ENCODE peak calls at places on chromosomes 5 and 9, in ten cellular contexts. P is A549, Y is AG09309, G is fibroblast of villous mesenchyme, X is left ventricle myocardium inferior, H is foreskin fibroblast, K is DND-41, B is thoracic aorta, D is GM20000, Q is astrocyte of the spinal cord. E is an unnamed sample.

GRCh38 chr5:111271885-111272284 is 47.7 kb downstream of the CAMK4 start:
- DNase-seq in P (no peak), B (no peak), H (no peak), D (no peak), Y (no peak), G (no peak), X (no peak), Q (no peak), K (no peak), E (no peak)

GRCh38 chr5:83377131-83377865 is 94.2 kb upstream of the VCAN start:
- DNase-seq in D (no peak), Q (peak), X (no peak), H (peak), P (no peak), G (peak), Y (peak), K (no peak), B (no peak), E (no peak)

GRCh38 chr5:80466669-80467485 is 21.0 kb upstream of the FAM151B start:
- DNase-seq in H (peak), X (no peak), B (no peak), K (no peak), Y (peak), Q (peak), G (peak), P (peak), D (no peak), E (no peak)

GRCh38 chr9:126569036-126569435 is 44.7 kb upstream of the LMX1B start:
- DNase-seq in B (no peak), Q (peak), Y (no peak), D (no peak), G (peak), H (peak), P (peak), K (no peak), X (no peak), E (peak)

GRCh38 chr9:13049223-13049622 is 230.3 kb downstream of the MPDZ start:
- DNase-seq in H (peak), K (no peak), G (no peak), B (no peak), D (no peak), X (no peak), Y (no peak), P (no peak), Q (peak), E (no peak)

GRCh38 chr5:1944408-1944807 is 61.7 kb upstream of the IRX4 start:
- DNase-seq in B (no peak), Q (no peak), G (no peak), K (no peak), X (no peak), Y (no peak), D (no peak), H (no peak), P (no peak), E (no peak)

GRCh38 chr9:136077491-136077890 is 17.6 kb downstream of the NACC2 start:
- DNase-seq in B (no peak), Q (no peak), G (no peak), K (no peak), H (no peak), Y (no peak), P (no peak), D (no peak), X (no peak), E (no peak)

GRCh38 chr5:72494700-72495124 is 12.5 kb downstream of the ZNF366 start:
- DNase-seq in G (peak), Y (peak), Q (no peak), H (peak), X (no peak), B (no peak), K (no peak), D (no peak), P (no peak), E (no peak)

GRCh38 chr9:36018755-36019720 is 17.7 kb upstream of the RECK start:
- DNase-seq in Q (no peak), H (peak), X (no peak), G (peak), Y (no peak), K (no peak), P (no peak), B (no peak), D (no peak), E (no peak)

GRCh38 chr5:14090290-14090689 is 52.9 kb upstream of the TRIO start:
- DNase-seq in Q (no peak), Y (no peak), H (no peak), X (no peak), K (no peak), P (no peak), D (no peak), G (no peak), B (no peak), E (no peak)

GRCh38 chr5:180591249-180591887 is at the start of gene SCGB3A1:
- DNase-seq in G (no peak), X (no peak), P (no peak), H (no peak), Y (no peak), Q (no peak), D (peak), K (no peak), B (no peak), E (no peak)

GRCh38 chr5:141510850-141511718 is 22.2 kb downstream of the PCDHGC5 start:
- DNase-seq in G (no peak), Y (no peak), D (peak), X (no peak), H (no peak), P (no peak), K (no peak), B (no peak), Q (no peak), E (no peak)

GRCh38 chr5:124059200-124059599 is 547.2 kb downstream of the CSNK1G3 start:
- DNase-seq in H (peak), D (no peak), Q (no peak), Y (no peak), X (no peak), G (no peak), B (no peak), P (no peak), K (no peak), E (peak)

GRCh38 chr9:71647094-71647591 is 121.2 kb downstream of the CEMIP2 start:
- DNase-seq in X (peak), P (peak), G (peak), Q (peak), K (peak), B (peak), H (peak), Y (peak), D (no peak), E (peak)

GRCh38 chr5:91373600-91373999 is 9.5 kb downstream of the ARRDC3 start:
- DNase-seq in K (no peak), P (no peak), D (no peak), Y (no peak), G (no peak), Q (no peak), B (no peak), H (no peak), X (no peak), E (no peak)

GRCh38 chr5:95352686-95353085 is 38.5 kb upstream of the FAM81B start:
- DNase-seq in Y (no peak), K (no peak), X (no peak), H (no peak), B (no peak), G (peak), P (no peak), Q (no peak), D (no peak), E (no peak)

GRCh38 chr9:99419099-99419498 is 197.0 kb downstream of the SEC61B start:
- DNase-seq in Y (peak), P (no peak), X (no peak), B (no peak), H (peak), D (no peak), G (peak), K (no peak), Q (no peak), E (no peak)

GRCh38 chr5:174724484-174725260 is at the start of gene MSX2:
- DNase-seq in B (no peak), Q (peak), H (peak), Y (peak), P (peak), D (no peak), K (no peak), X (peak), G (peak), E (peak)

GRCh38 chr9:73093016-73093739 is 58.5 kb upstream of the ANXA1 start:
- DNase-seq in Y (no peak), H (no peak), D (no peak), P (no peak), B (no peak), K (no peak), G (no peak), X (no peak), Q (no peak), E (no peak)

GRCh38 chr5:72497823-72498222 is 9.4 kb downstream of the ZNF366 start:
- DNase-seq in B (no peak), Y (no peak), K (no peak), D (no peak), P (no peak), Q (no peak), X (no peak), H (no peak), G (peak), E (no peak)

GRCh38 chr5:126777257-126777973 is 479 bp downstream of the LMNB1 start:
- DNase-seq in D (peak), P (peak), H (peak), K (peak), G (peak), Q (peak), X (peak), B (no peak), Y (no peak), E (no peak)

GRCh38 chr5:77935516-77936364 is 159.6 kb upstream of the TBCA start:
- DNase-seq in B (no peak), Q (no peak), H (peak), P (no peak), G (no peak), K (peak), X (no peak), Y (peak), D (no peak), E (no peak)

GRCh38 chr9:130201974-130202373 is 29.8 kb downstream of the NCS1 start:
- DNase-seq in Y (no peak), H (no peak), K (no peak), G (no peak), B (no peak), D (no peak), Q (no peak), X (no peak), P (no peak), E (no peak)

GRCh38 chr5:53956632-53957031 is 353.7 kb downstream of the ARL15 start:
- DNase-seq in H (no peak), D (no peak), X (no peak), B (no peak), K (no peak), Y (no peak), G (no peak), Q (no peak), P (no peak), E (no peak)

GRCh38 chr9:134365115-134365596 is 38.9 kb downstream of the RXRA start:
- DNase-seq in Y (no peak), D (no peak), H (no peak), Q (no peak), K (no peak), G (no peak), P (no peak), X (no peak), B (no peak), E (no peak)

GRCh38 chr9:95027914-95028854 is 289.3 kb downstream of the FANCC start:
- DNase-seq in H (no peak), Y (no peak), Q (no peak), X (no peak), B (no peak), G (no peak), P (peak), K (no peak), D (no peak), E (no peak)

GRCh38 chr5:95382843-95383242 is 8.3 kb upstream of the FAM81B start:
- DNase-seq in P (no peak), K (no peak), X (no peak), H (no peak), D (no peak), Y (no peak), B (no peak), Q (no peak), G (no peak), E (no peak)

GRCh38 chr5:23820764-23821471 is 313.5 kb downstream of the PRDM9 start:
- DNase-seq in X (no peak), D (no peak), G (peak), Q (peak), Y (no peak), P (peak), K (no peak), B (no peak), H (peak), E (peak)

GRCh38 chr9:125772740-125773139 is 25.6 kb downstream of the PBX3 start:
- DNase-seq in Q (no peak), D (no peak), B (no peak), X (no peak), Y (no peak), P (no peak), H (no peak), G (no peak), K (no peak), E (no peak)

GRCh38 chr9:114465417-114465816 is 39.9 kb downstream of the WHRN start:
- DNase-seq in P (no peak), G (no peak), Y (no peak), X (no peak), K (no peak), B (no peak), Q (no peak), D (no peak), H (no peak), E (no peak)

GRCh38 chr9:38443181-38443580 is 18.9 kb upstream of the IGFBPL1 start:
- DNase-seq in K (no peak), Y (no peak), D (no peak), Q (peak), B (no peak), G (peak), H (peak), P (peak), X (no peak), E (peak)

GRCh38 chr5:155050384-155051019 is 36.9 kb downstream of the KIF4B start:
- DNase-seq in G (no peak), B (no peak), K (no peak), D (no peak), X (no peak), Y (no peak), P (no peak), Q (no peak), H (no peak), E (no peak)

GRCh38 chr5:58451732-58452565 is 7.9 kb downstream of the PLK2 start:
- DNase-seq in K (no peak), Q (peak), B (no peak), D (no peak), G (peak), H (no peak), X (no peak), Y (no peak), P (no peak), E (no peak)

GRCh38 chr9:123187131-123187530 is 81.3 kb downstream of the STRBP start:
- DNase-seq in D (no peak), H (no peak), Y (no peak), P (no peak), B (no peak), X (no peak), K (no peak), G (no peak), Q (no peak), E (no peak)

GRCh38 chr9:134965421-134965820 is 47.7 kb upstream of the FCN1 start:
- DNase-seq in Y (no peak), X (no peak), G (no peak), H (no peak), P (no peak), B (no peak), D (no peak), K (no peak), Q (no peak), E (no peak)

GRCh38 chr9:36396985-36397384 is 3.1 kb downstream of the RNF38 start:
- DNase-seq in B (no peak), X (no peak), Q (no peak), Y (no peak), P (peak), D (no peak), G (peak), K (no peak), H (peak), E (no peak)

GRCh38 chr5:135204151-135204600 is 170.1 kb upstream of the PITX1 start:
- DNase-seq in G (peak), B (no peak), P (no peak), K (no peak), Q (peak), X (no peak), D (no peak), Y (no peak), H (peak), E (no peak)

GRCh38 chr9:14006586-14007198 is 307.2 kb downstream of the NFIB start:
- DNase-seq in D (no peak), Q (peak), G (no peak), Y (no peak), B (no peak), H (no peak), K (no peak), P (no peak), X (no peak), E (no peak)

GRCh38 chr5:23994581-23995370 is 487.4 kb downstream of the PRDM9 start:
- DNase-seq in G (no peak), Q (no peak), X (no peak), D (no peak), Y (no peak), K (no peak), P (peak), H (no peak), B (no peak), E (no peak)

DNA sequence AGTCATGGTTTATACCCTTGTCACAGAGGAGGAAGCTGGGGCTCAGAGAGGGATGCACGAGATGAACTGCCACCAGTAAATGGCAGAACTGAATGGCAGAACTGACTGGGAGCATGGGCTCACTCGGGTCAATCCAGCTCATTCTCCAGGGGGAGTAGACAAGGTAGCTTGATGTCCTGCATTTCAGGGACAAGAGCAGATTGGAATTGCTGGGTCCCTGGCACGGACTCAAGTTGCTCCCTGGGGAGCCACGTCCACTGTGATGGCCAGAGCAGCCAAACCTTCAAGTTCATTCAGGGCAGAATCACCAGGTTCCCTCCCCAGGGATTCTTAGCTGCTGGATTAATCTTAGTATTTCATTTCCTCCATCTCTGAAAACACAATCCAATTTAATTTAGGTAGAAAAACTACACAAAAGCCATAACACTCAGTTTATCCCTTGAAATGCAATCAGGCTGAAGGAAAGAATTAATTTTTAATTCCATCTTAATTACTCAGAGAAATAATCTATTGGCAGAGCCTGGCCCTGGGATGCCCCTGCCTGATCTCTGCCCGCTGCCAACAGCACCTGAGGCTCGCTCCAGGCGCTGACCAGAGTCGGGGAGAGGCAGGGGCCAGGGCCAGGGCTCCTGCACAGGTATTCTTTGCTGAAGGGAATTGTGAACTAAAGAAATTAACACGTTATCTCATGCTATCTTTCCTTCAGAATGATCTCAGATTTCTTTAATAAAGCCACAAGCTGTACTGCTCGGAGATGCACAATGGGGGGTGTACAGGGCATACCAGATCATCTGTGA is 42.0 kb upstream of the UNC5A start:
- DNase-seq in Q (no peak), H (no peak), P (no peak), D (no peak), X (no peak), K (no peak), G (no peak), B (no peak), Y (no peak), E (no peak)
- TF ChIP-seq CTCF in Q (no peak), H (no peak), P (no peak), D (no peak), X (no peak), K (no peak), G (no peak), B (no peak), Y (no peak), E (no peak)

GRCh38 chr5:129547137-129547536 is 87.0 kb downstream of the ADAMTS19 start:
- DNase-seq in D (no peak), K (no peak), Y (no peak), G (no peak), P (no peak), X (no peak), B (no peak), H (no peak), Q (no peak), E (no peak)

GRCh38 chr5:129541648-129542251 is 81.7 kb downstream of the ADAMTS19 start:
- DNase-seq in B (no peak), Q (peak), Y (no peak), H (peak), P (peak), K (no peak), D (no peak), X (no peak), G (peak), E (no peak)
- TF ChIP-seq CTCF in B (no peak), Q (peak), Y (no peak), H (peak), P (no peak), K (no peak), D (no peak), X (no peak), G (peak), E (peak)

GRCh38 chr9:34452568-34452967 is 5.8 kb downstream of the FAM219A start:
- DNase-seq in P (no peak), H (no peak), D (no peak), X (no peak), Q (no peak), B (no peak), Y (no peak), G (no peak), K (no peak), E (no peak)

GRCh38 chr9:34457266-34458012 is 931 bp downstream of the FAM219A start:
- DNase-seq in D (no peak), B (peak), Y (peak), G (peak), Q (peak), P (peak), H (peak), X (peak), K (no peak), E (no peak)

GRCh38 chr9:34451545-34451944 is 6.8 kb downstream of the FAM219A start:
- DNase-seq in B (no peak), Q (peak), H (peak), X (no peak), Y (no peak), P (no peak), G (no peak), D (peak), K (no peak), E (no peak)

GRCh38 chr9:34456746-34457145 is 1.6 kb downstream of the FAM219A start:
- DNase-seq in P (no peak), B (no peak), Y (no peak), X (no peak), G (no peak), K (no peak), Q (no peak), H (no peak), D (no peak), E (no peak)

GRCh38 chr9:34454571-34455065 is 3.8 kb downstream of the FAM219A start:
- DNase-seq in D (no peak), B (no peak), G (peak), Y (no peak), X (peak), Q (peak), H (peak), P (peak), K (no peak), E (no peak)
- TF ChIP-seq CTCF in D (no peak), B (no peak), G (peak), Y (peak), X (peak), Q (no peak), H (peak), P (no peak), K (no peak), E (no peak)

GRCh38 chr9:86045654-86046053 is 53.7 kb downstream of the GOLM1 start:
- DNase-seq in K (no peak), X (no peak), Y (no peak), G (no peak), H (no peak), Q (no peak), D (no peak), P (no peak), B (no peak), E (no peak)

GRCh38 chr9:86042226-86042625 is 57.1 kb downstream of the GOLM1 start:
- DNase-seq in K (no peak), D (no peak), G (no peak), B (no peak), P (no peak), Q (no peak), Y (no peak), X (no peak), H (peak), E (no peak)

GRCh38 chr9:86043586-86043985 is 55.8 kb downstream of the GOLM1 start:
- DNase-seq in D (no peak), B (no peak), K (no peak), P (no peak), Y (no peak), H (no peak), Q (no peak), G (no peak), X (no peak), E (no peak)

GRCh38 chr9:86046080-86046636 is 53.2 kb downstream of the GOLM1 start:
- DNase-seq in K (no peak), G (no peak), Q (no peak), B (no peak), X (no peak), H (no peak), Y (no peak), P (no peak), D (no peak), E (no peak)

GRCh38 chr9:86043999-86044398 is 55.4 kb downstream of the GOLM1 start:
- DNase-seq in B (no peak), P (no peak), Q (no peak), G (no peak), K (no peak), H (no peak), X (no peak), Y (no peak), D (no peak), E (no peak)
- TF ChIP-seq CTCF in B (no peak), P (no peak), Q (no peak), G (no peak), K (peak), H (no peak), X (no peak), Y (no peak), D (no peak), E (no peak)

E was measured in kidney epithelial cell.